ENCODE peak calls at places on chromosomes 2 and 18, in nine cellular contexts. One of them, this sample, is unnamed.

GRCh38 chr2:207394812-207395534 is 134.8 kb upstream of the CREB1 start:
- DNase-seq in PC-3: peak
- DNase-seq in GM23338: no peak
- DNase-seq in MM.1S: no peak
- DNase-seq in left lung: no peak
- DNase-seq in HepG2: no peak
- DNase-seq in stomach: no peak
- DNase-seq in adrenal gland: peak
- DNase-seq in psoas muscle: no peak
- DNase-seq in this sample: peak

GRCh38 chr2:12767541-12767940 is 50.8 kb downstream of the TRIB2 start:
- DNase-seq in PC-3: no peak
- DNase-seq in GM23338: no peak
- DNase-seq in MM.1S: no peak
- DNase-seq in left lung: no peak
- DNase-seq in HepG2: no peak
- DNase-seq in stomach: no peak
- DNase-seq in adrenal gland: no peak
- DNase-seq in psoas muscle: no peak
- DNase-seq in this sample: no peak

GRCh38 chr2:164567335-164567989 is 53.8 kb downstream of the GRB14 start:
- DNase-seq in PC-3: no peak
- DNase-seq in GM23338: no peak
- DNase-seq in MM.1S: no peak
- DNase-seq in left lung: no peak
- DNase-seq in HepG2: peak
- DNase-seq in stomach: no peak
- DNase-seq in adrenal gland: no peak
- DNase-seq in psoas muscle: no peak
- DNase-seq in this sample: no peak

GRCh38 chr2:144607899-144608477 is 88.1 kb upstream of the ZEB2 start:
- DNase-seq in PC-3: no peak
- DNase-seq in GM23338: no peak
- DNase-seq in MM.1S: peak
- DNase-seq in left lung: peak
- DNase-seq in HepG2: no peak
- DNase-seq in stomach: no peak
- DNase-seq in adrenal gland: peak
- DNase-seq in psoas muscle: no peak
- DNase-seq in this sample: no peak

GRCh38 chr2:2098458-2099167 is 232.5 kb downstream of the MYT1L start:
- DNase-seq in PC-3: no peak
- DNase-seq in GM23338: no peak
- DNase-seq in MM.1S: no peak
- DNase-seq in left lung: no peak
- DNase-seq in HepG2: no peak
- DNase-seq in stomach: no peak
- DNase-seq in adrenal gland: no peak
- DNase-seq in psoas muscle: no peak
- DNase-seq in this sample: no peak

GRCh38 chr2:8754056-8754790 is 72.4 kb downstream of the ID2 start:
- DNase-seq in PC-3: no peak
- DNase-seq in GM23338: no peak
- DNase-seq in MM.1S: no peak
- DNase-seq in left lung: no peak
- DNase-seq in HepG2: no peak
- DNase-seq in stomach: no peak
- DNase-seq in adrenal gland: no peak
- DNase-seq in psoas muscle: no peak
- DNase-seq in this sample: no peak

GRCh38 chr2:231250146-231250545 is 51.7 kb downstream of the ARMC9 start:
- DNase-seq in PC-3: no peak
- DNase-seq in GM23338: no peak
- DNase-seq in MM.1S: no peak
- DNase-seq in left lung: no peak
- DNase-seq in HepG2: no peak
- DNase-seq in stomach: no peak
- DNase-seq in adrenal gland: no peak
- DNase-seq in psoas muscle: no peak
- DNase-seq in this sample: no peak

GRCh38 chr2:233764761-233765160 is 4.7 kb downstream of the UGT1A1 start:
- DNase-seq in PC-3: peak
- DNase-seq in GM23338: no peak
- DNase-seq in MM.1S: no peak
- DNase-seq in left lung: no peak
- DNase-seq in HepG2: no peak
- DNase-seq in stomach: no peak
- DNase-seq in adrenal gland: no peak
- DNase-seq in psoas muscle: no peak
- DNase-seq in this sample: no peak

GRCh38 chr2:221176666-221177065 is 395.4 kb downstream of the EPHA4 start:
- DNase-seq in PC-3: no peak
- DNase-seq in GM23338: no peak
- DNase-seq in MM.1S: no peak
- DNase-seq in left lung: no peak
- DNase-seq in HepG2: no peak
- DNase-seq in stomach: no peak
- DNase-seq in adrenal gland: no peak
- DNase-seq in psoas muscle: no peak
- DNase-seq in this sample: no peak

GRCh38 chr2:202780514-202781021 is 91.0 kb downstream of the ICA1L start:
- DNase-seq in PC-3: peak
- DNase-seq in GM23338: no peak
- DNase-seq in MM.1S: no peak
- DNase-seq in left lung: no peak
- DNase-seq in HepG2: no peak
- DNase-seq in stomach: no peak
- DNase-seq in adrenal gland: no peak
- DNase-seq in psoas muscle: no peak
- DNase-seq in this sample: peak

GRCh38 chr18:50934545-50935211 is 33.2 kb upstream of the ELAC1 start:
- DNase-seq in PC-3: no peak
- DNase-seq in GM23338: no peak
- DNase-seq in MM.1S: no peak
- DNase-seq in left lung: no peak
- DNase-seq in HepG2: no peak
- DNase-seq in stomach: no peak
- DNase-seq in adrenal gland: no peak
- DNase-seq in psoas muscle: no peak
- DNase-seq in this sample: no peak

GRCh38 chr2:80233333-80233732 is 71.2 kb downstream of the LRRTM1 start:
- DNase-seq in PC-3: no peak
- DNase-seq in GM23338: no peak
- DNase-seq in MM.1S: no peak
- DNase-seq in left lung: no peak
- DNase-seq in HepG2: no peak
- DNase-seq in stomach: no peak
- DNase-seq in adrenal gland: no peak
- DNase-seq in psoas muscle: no peak
- DNase-seq in this sample: no peak

GRCh38 chr2:22487036-22487435 is 897.9 kb upstream of the KLHL29 start:
- DNase-seq in PC-3: no peak
- DNase-seq in GM23338: no peak
- DNase-seq in MM.1S: no peak
- DNase-seq in left lung: no peak
- DNase-seq in HepG2: no peak
- DNase-seq in stomach: no peak
- DNase-seq in adrenal gland: no peak
- DNase-seq in psoas muscle: no peak
- DNase-seq in this sample: no peak

GRCh38 chr2:74441111-74441689 is 537 bp downstream of the RTKN start:
- DNase-seq in PC-3: no peak
- DNase-seq in GM23338: peak
- DNase-seq in MM.1S: no peak
- DNase-seq in left lung: no peak
- DNase-seq in HepG2: no peak
- DNase-seq in stomach: no peak
- DNase-seq in adrenal gland: no peak
- DNase-seq in psoas muscle: no peak
- DNase-seq in this sample: no peak

GRCh38 chr2:43054367-43054766 is 172.0 kb downstream of the ZFP36L2 start:
- DNase-seq in PC-3: no peak
- DNase-seq in GM23338: no peak
- DNase-seq in MM.1S: no peak
- DNase-seq in left lung: peak
- DNase-seq in HepG2: no peak
- DNase-seq in stomach: peak
- DNase-seq in adrenal gland: peak
- DNase-seq in psoas muscle: no peak
- DNase-seq in this sample: no peak

GRCh38 chr2:218962859-218963492 is 3.5 kb downstream of the CDK5R2 start:
- DNase-seq in PC-3: peak
- DNase-seq in GM23338: peak
- DNase-seq in MM.1S: peak
- DNase-seq in left lung: peak
- DNase-seq in HepG2: peak
- DNase-seq in stomach: peak
- DNase-seq in adrenal gland: peak
- DNase-seq in psoas muscle: peak
- DNase-seq in this sample: peak

GRCh38 chr2:31255911-31256571 is 22.1 kb downstream of the EHD3 start:
- DNase-seq in PC-3: peak
- DNase-seq in GM23338: no peak
- DNase-seq in MM.1S: peak
- DNase-seq in left lung: no peak
- DNase-seq in HepG2: no peak
- DNase-seq in stomach: no peak
- DNase-seq in adrenal gland: no peak
- DNase-seq in psoas muscle: no peak
- DNase-seq in this sample: peak

GRCh38 chr18:34809697-34810096 is 99.6 kb downstream of the DTNA start:
- DNase-seq in PC-3: peak
- DNase-seq in GM23338: peak
- DNase-seq in MM.1S: no peak
- DNase-seq in left lung: peak
- DNase-seq in HepG2: peak
- DNase-seq in stomach: no peak
- DNase-seq in adrenal gland: peak
- DNase-seq in psoas muscle: peak
- DNase-seq in this sample: no peak
- TF ChIP-seq CTCF in PC-3: peak
- TF ChIP-seq CTCF in GM23338: peak
- TF ChIP-seq CTCF in MM.1S: peak
- TF ChIP-seq CTCF in left lung: no peak
- TF ChIP-seq CTCF in HepG2: peak
- TF ChIP-seq CTCF in stomach: no peak
- TF ChIP-seq CTCF in adrenal gland: no peak
- TF ChIP-seq CTCF in psoas muscle: peak
- TF ChIP-seq CTCF in this sample: peak

DNA sequence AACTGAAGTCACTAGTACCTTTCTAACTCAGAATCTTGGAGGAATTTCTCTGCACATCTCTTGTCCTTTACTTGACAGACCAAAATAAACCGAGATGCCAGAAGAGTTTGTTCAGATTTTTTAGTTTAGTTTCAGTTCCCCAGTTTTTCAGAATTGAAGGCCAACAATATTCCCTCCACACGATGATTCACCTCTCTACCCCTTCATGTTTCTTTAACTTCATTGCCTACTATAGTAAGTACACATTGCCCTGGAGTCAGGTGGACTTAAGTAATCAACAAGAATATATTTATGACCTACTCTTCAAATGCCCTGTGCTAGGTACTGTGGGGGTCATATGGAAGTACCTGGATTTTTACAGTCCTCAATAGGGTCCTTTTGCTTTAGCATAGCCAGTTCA is 79.6 kb upstream of the CTLA4 start:
- DNase-seq in PC-3: no peak
- DNase-seq in GM23338: no peak
- DNase-seq in MM.1S: peak
- DNase-seq in left lung: no peak
- DNase-seq in HepG2: peak
- DNase-seq in stomach: no peak
- DNase-seq in adrenal gland: no peak
- DNase-seq in psoas muscle: no peak
- DNase-seq in this sample: no peak
- H3K27ac ChIP-seq in PC-3: no peak
- H3K27ac ChIP-seq in GM23338: no peak
- H3K27ac ChIP-seq in MM.1S: peak
- H3K27ac ChIP-seq in left lung: peak
- H3K27ac ChIP-seq in HepG2: peak
- H3K27ac ChIP-seq in stomach: peak
- H3K27ac ChIP-seq in adrenal gland: no peak
- H3K27ac ChIP-seq in psoas muscle: peak
- H3K27ac ChIP-seq in this sample: no peak

GRCh38 chr18:11695736-11696135 is 6.7 kb downstream of the GNAL start:
- DNase-seq in PC-3: no peak
- DNase-seq in GM23338: no peak
- DNase-seq in MM.1S: no peak
- DNase-seq in left lung: no peak
- DNase-seq in HepG2: no peak
- DNase-seq in stomach: no peak
- DNase-seq in adrenal gland: no peak
- DNase-seq in psoas muscle: no peak
- DNase-seq in this sample: no peak

GRCh38 chr18:11700876-11701275 is 11.8 kb downstream of the GNAL start:
- DNase-seq in PC-3: no peak
- DNase-seq in GM23338: no peak
- DNase-seq in MM.1S: no peak
- DNase-seq in left lung: no peak
- DNase-seq in HepG2: no peak
- DNase-seq in stomach: no peak
- DNase-seq in adrenal gland: no peak
- DNase-seq in psoas muscle: no peak
- DNase-seq in this sample: no peak

GRCh38 chr18:11696451-11696850 is 7.4 kb downstream of the GNAL start:
- DNase-seq in PC-3: no peak
- DNase-seq in GM23338: no peak
- DNase-seq in MM.1S: no peak
- DNase-seq in left lung: no peak
- DNase-seq in HepG2: no peak
- DNase-seq in stomach: no peak
- DNase-seq in adrenal gland: no peak
- DNase-seq in psoas muscle: no peak
- DNase-seq in this sample: no peak
- TF ChIP-seq CTCF in PC-3: no peak
- TF ChIP-seq CTCF in GM23338: no peak
- TF ChIP-seq CTCF in MM.1S: no peak
- TF ChIP-seq CTCF in left lung: no peak
- TF ChIP-seq CTCF in HepG2: no peak
- TF ChIP-seq CTCF in stomach: no peak
- TF ChIP-seq CTCF in adrenal gland: no peak
- TF ChIP-seq CTCF in psoas muscle: no peak
- TF ChIP-seq CTCF in this sample: no peak

DNA sequence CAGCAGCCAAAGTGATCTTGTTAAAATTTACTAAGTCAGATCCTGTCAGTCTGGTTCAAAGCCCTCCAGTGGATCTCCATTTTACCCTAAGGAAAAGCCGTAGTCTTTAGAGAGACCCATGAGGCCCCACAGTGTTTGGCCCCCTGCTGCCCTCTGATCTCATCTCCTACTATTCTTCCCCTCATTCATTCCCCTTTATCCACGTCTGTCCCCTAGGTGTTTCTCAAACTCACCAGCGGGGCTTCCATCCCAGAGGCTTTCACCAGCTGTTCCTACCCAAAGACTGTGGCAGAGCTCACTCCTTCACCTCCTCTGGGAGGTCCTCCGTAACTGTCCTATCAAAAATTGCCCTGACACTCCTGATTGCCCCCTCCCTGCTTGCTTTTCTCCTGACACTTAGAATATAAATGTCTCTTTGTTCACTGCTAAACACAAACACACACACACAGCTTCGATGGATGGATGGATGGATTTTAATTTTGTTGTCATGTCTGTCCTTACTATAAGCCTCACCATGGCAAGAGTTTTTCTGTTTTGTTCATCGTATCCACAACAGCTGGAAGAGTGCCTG is 26.1 kb downstream of the LIMS1 start:
- DNase-seq in PC-3: no peak
- DNase-seq in GM23338: peak
- DNase-seq in MM.1S: no peak
- DNase-seq in left lung: no peak
- DNase-seq in HepG2: no peak
- DNase-seq in stomach: no peak
- DNase-seq in adrenal gland: no peak
- DNase-seq in psoas muscle: no peak
- DNase-seq in this sample: no peak
- H3K27ac ChIP-seq in PC-3: no peak
- H3K27ac ChIP-seq in GM23338: peak
- H3K27ac ChIP-seq in MM.1S: no peak
- H3K27ac ChIP-seq in left lung: no peak
- H3K27ac ChIP-seq in HepG2: no peak
- H3K27ac ChIP-seq in stomach: no peak
- H3K27ac ChIP-seq in adrenal gland: no peak
- H3K27ac ChIP-seq in psoas muscle: peak
- H3K27ac ChIP-seq in this sample: no peak